ENCODE peak calls at places on chromosomes 2 and 18, in nine cellular contexts. B is mammary epithelial cell, X is PC-3, V is GM12878, Z is neural progenitor cell, F is MM.1S, S is OCI-LY7, A is DND-41, T is Karpas-422. L is an unnamed sample.

GRCh38 chr2:87403893-87404175 is 344.1 kb upstream of the PLGLB2 start:
- DNase-seq in B (no peak), X (no peak), V (no peak), Z (no peak), F (no peak), S (no peak), A (no peak), T (peak; percentile 40), L (no peak)

GRCh38 chr2:119059287-119059686 is 99.3 kb downstream of the C1QL2 start:
- DNase-seq in B (no peak), X (no peak), V (no peak), Z (no peak), F (no peak), S (no peak), A (no peak), T (no peak), L (no peak)

GRCh38 chr2:154697422-154698237 is 865 bp upstream of the KCNJ3 start:
- DNase-seq in B (no peak), X (no peak), V (no peak), Z (peak; percentile 83), F (no peak), S (no peak), A (no peak), T (no peak), L (peak; percentile 0)

GRCh38 chr2:85737481-85737880 is 16.3 kb upstream of the ATOH8 start:
- DNase-seq in B (peak; percentile 41), X (peak; percentile 22), V (no peak), Z (no peak), F (no peak), S (no peak), A (no peak), T (no peak), L (peak; percentile 95)

GRCh38 chr2:10750610-10751009 is 29.2 kb downstream of the ATP6V1C2 start:
- DNase-seq in B (no peak), X (peak; percentile 52), V (no peak), Z (no peak), F (no peak), S (no peak), A (no peak), T (no peak), L (peak; percentile 4)

GRCh38 chr2:9179572-9180201 is 26.9 kb upstream of the ASAP2 start:
- DNase-seq in B (peak; percentile 96), X (peak; percentile 97), V (no peak), Z (no peak), F (no peak), S (no peak), A (no peak), T (no peak), L (peak; percentile 87)

GRCh38 chr2:204268971-204269370 is 276.3 kb upstream of the PARD3B start:
- DNase-seq in B (no peak), X (no peak), V (no peak), Z (no peak), F (no peak), S (no peak), A (no peak), T (no peak), L (no peak)

GRCh38 chr2:3282056-3282998 is 95.3 kb downstream of the EIPR1 start:
- DNase-seq in B (peak; percentile 86), X (peak; percentile 69), V (no peak), Z (no peak), F (no peak), S (no peak), A (no peak), T (no peak), L (peak; percentile 18)

GRCh38 chr2:15685143-15685542 is 93.5 kb downstream of the DDX1 start:
- DNase-seq in B (no peak), X (no peak), V (no peak), Z (no peak), F (no peak), S (no peak), A (no peak), T (no peak), L (no peak)

GRCh38 chr2:96665083-96665569 is 22.6 kb downstream of the FER1L5 start:
- DNase-seq in B (peak; percentile 97), X (peak; percentile 89), V (no peak), Z (no peak), F (no peak), S (no peak), A (no peak), T (no peak), L (peak; percentile 99)

GRCh38 chr18:12076424-12077140 is 17.1 kb upstream of the ANKRD62 start:
- DNase-seq in B (peak; percentile 52), X (peak; percentile 46), V (no peak), Z (peak; percentile 86), F (peak; percentile 41), S (no peak), A (no peak), T (no peak), L (peak; percentile 54)
- H3K27ac ChIP-seq in B (no peak overlapping the region), X (no peak overlapping the region), V (no peak overlapping the region), Z (no peak overlapping the region), F (no peak overlapping the region), S (no peak overlapping the region), A (no peak overlapping the region), T (no peak overlapping the region), L (no peak overlapping the region)

DNA sequence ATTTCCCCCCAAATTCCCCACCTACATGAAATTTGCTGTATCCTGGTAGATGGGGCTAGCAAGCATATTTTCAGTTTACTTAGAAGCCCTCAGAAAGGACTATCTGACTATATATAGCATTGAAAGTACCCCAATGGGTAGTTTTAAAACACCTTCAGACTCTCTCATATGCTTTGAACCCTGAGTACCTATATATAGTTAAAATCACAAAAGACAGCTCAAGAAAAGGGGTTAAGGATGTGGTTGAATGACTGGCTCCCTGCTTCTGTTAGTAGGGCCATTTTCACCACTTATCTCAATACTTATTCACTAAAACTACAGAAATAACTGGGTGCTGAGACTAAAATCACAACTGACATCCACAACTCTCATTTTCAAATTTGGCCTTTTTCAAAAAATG is 18.5 kb downstream of the WDPCP start:
- DNase-seq in B (no peak), X (no peak), V (peak; percentile 16), Z (no peak), F (peak; percentile 80), S (no peak), A (no peak), T (peak; percentile 33), L (no peak)
- H3K4me2 ChIP-seq in B (no peak overlapping the region), X (no peak overlapping the region), V (no peak overlapping the region), Z (no peak overlapping the region), F (peak overlapping the region; percentile 37), S (no peak overlapping the region), A (no peak overlapping the region), T (no peak overlapping the region), L (no peak overlapping the region)

DNA sequence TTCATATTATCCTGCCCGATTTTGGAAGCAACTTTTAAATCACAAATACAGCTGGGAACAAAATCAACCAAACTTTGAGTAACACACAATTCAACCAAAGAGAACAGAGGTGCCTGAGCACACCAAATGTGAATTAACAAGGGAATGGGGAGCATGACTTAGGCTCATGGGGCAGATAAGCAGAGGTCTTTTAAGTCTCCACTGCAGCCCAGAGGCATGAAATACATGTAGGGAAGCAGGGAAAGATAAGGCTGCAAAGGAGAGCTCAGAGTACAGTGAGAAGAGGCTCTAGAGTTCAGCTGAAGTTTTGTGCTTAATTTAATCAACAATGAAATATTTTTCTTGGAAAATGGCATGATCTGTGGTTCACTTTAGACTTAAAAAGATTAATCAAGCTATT is 49.0 kb downstream of the CYTIP start:
- DNase-seq in B (no peak), X (no peak), V (no peak), Z (no peak), F (no peak), S (no peak), A (no peak), T (no peak), L (no peak)
- H2AFZ ChIP-seq in B (no peak overlapping the region), X (no peak overlapping the region), V (no peak overlapping the region), Z (no peak overlapping the region), F (no peak overlapping the region), S (no peak overlapping the region), A (no peak overlapping the region), T (no peak overlapping the region), L (no peak overlapping the region)

DNA sequence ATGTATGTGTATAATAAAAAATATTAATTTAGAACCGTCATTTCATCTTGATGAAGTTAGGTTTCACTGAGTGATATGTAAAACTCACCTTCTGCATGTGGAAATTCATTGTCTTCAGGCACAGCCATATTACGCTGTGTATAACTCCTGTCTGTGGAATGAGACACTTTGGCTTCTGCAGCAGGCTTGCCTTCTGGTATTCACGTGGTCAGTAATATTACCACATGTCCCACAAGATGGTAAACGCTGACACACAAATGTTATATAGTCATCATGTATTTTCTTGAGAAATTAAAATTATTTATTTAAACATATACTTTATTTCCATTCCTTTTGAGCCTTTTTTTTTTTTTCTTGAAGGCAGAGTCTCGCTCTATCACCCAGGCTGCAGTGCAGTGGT is 25.1 kb upstream of the AAK1 start:
- DNase-seq in B (peak; percentile 27), X (peak; percentile 26), V (no peak), Z (no peak), F (no peak), S (no peak), A (no peak), T (no peak), L (no peak)
- H3K27ac ChIP-seq in B (peak overlapping the region; percentile 55), X (peak overlapping the region; percentile 12), V (no peak overlapping the region), Z (no peak overlapping the region), F (no peak overlapping the region), S (no peak overlapping the region), A (no peak overlapping the region), T (no peak overlapping the region), L (no peak overlapping the region)

L was measured in fibroblast of lung.